ENCODE peak calls at places on chromosome X, in nine cellular contexts. One of them, this sample, is unnamed. For H3K27me3, the result is how much of the 10 kb centered on the place peaks cover.

GRCh38 chrX:67612231-67612630 is 68.4 kb downstream of the AR start:
- DNase-seq in prostate gland: no peak
- DNase-seq in ovary: no peak
- DNase-seq in heart left ventricle: no peak
- DNase-seq in breast epithelium: no peak
- DNase-seq in tibial nerve: no peak
- DNase-seq in right lobe of liver: no peak
- DNase-seq in transverse colon: no peak
- DNase-seq in K562: no peak
- DNase-seq in this sample: no peak

GRCh38 chrX:45775462-45775861 is 574.8 kb upstream of the DIPK2B start:
- DNase-seq in K562: no peak
- DNase-seq in heart left ventricle: no peak
- DNase-seq in prostate gland: no peak
- DNase-seq in ovary: no peak
- DNase-seq in transverse colon: no peak
- DNase-seq in breast epithelium: peak
- DNase-seq in tibial nerve: no peak
- DNase-seq in right lobe of liver: no peak
- DNase-seq in this sample: no peak

GRCh38 chrX:25925956-25926355 is 212.2 kb upstream of the MAGEB18 start:
- DNase-seq in tibial nerve: no peak
- DNase-seq in heart left ventricle: no peak
- DNase-seq in ovary: no peak
- DNase-seq in right lobe of liver: no peak
- DNase-seq in transverse colon: no peak
- DNase-seq in K562: no peak
- DNase-seq in prostate gland: no peak
- DNase-seq in breast epithelium: no peak
- DNase-seq in this sample: no peak

GRCh38 chrX:22758807-22759481 is 240.8 kb upstream of the DDX53 start:
- DNase-seq in prostate gland: no peak
- DNase-seq in K562: no peak
- DNase-seq in right lobe of liver: no peak
- DNase-seq in transverse colon: no peak
- DNase-seq in tibial nerve: no peak
- DNase-seq in breast epithelium: no peak
- DNase-seq in heart left ventricle: no peak
- DNase-seq in ovary: no peak
- DNase-seq in this sample: no peak

GRCh38 chrX:1535241-1536041 is 1.5 kb downstream of the P2RY8 start:
- DNase-seq in K562: no peak
- DNase-seq in right lobe of liver: peak
- DNase-seq in breast epithelium: no peak
- DNase-seq in prostate gland: no peak
- DNase-seq in ovary: no peak
- DNase-seq in heart left ventricle: peak
- DNase-seq in tibial nerve: no peak
- DNase-seq in transverse colon: peak
- DNase-seq in this sample: no peak

GRCh38 chrX:22922961-22923360 is 76.8 kb upstream of the DDX53 start:
- DNase-seq in right lobe of liver: no peak
- DNase-seq in transverse colon: no peak
- DNase-seq in tibial nerve: no peak
- DNase-seq in K562: no peak
- DNase-seq in heart left ventricle: no peak
- DNase-seq in prostate gland: peak
- DNase-seq in breast epithelium: no peak
- DNase-seq in ovary: peak
- DNase-seq in this sample: no peak

GRCh38 chrX:8773117-8773516 is 28.1 kb downstream of the FAM9A start:
- DNase-seq in prostate gland: no peak
- DNase-seq in K562: no peak
- DNase-seq in heart left ventricle: no peak
- DNase-seq in tibial nerve: no peak
- DNase-seq in transverse colon: no peak
- DNase-seq in ovary: no peak
- DNase-seq in breast epithelium: no peak
- DNase-seq in right lobe of liver: no peak
- DNase-seq in this sample: no peak

GRCh38 chrX:153611298-153612095 is 12.6 kb upstream of the CCNQ start:
- DNase-seq in tibial nerve: no peak
- DNase-seq in heart left ventricle: no peak
- DNase-seq in ovary: peak
- DNase-seq in K562: no peak
- DNase-seq in prostate gland: no peak
- DNase-seq in right lobe of liver: no peak
- DNase-seq in breast epithelium: no peak
- DNase-seq in transverse colon: no peak
- DNase-seq in this sample: no peak

GRCh38 chrX:11664211-11664888 is 1.4 kb downstream of the ARHGAP6 start:
- DNase-seq in heart left ventricle: peak
- DNase-seq in transverse colon: no peak
- DNase-seq in right lobe of liver: no peak
- DNase-seq in tibial nerve: no peak
- DNase-seq in prostate gland: no peak
- DNase-seq in K562: no peak
- DNase-seq in breast epithelium: no peak
- DNase-seq in ovary: peak
- DNase-seq in this sample: no peak

GRCh38 chrX:7926914-7927258 is 327 bp downstream of the PNPLA4 start:
- DNase-seq in prostate gland: no peak
- DNase-seq in ovary: no peak
- DNase-seq in right lobe of liver: peak
- DNase-seq in heart left ventricle: no peak
- DNase-seq in K562: no peak
- DNase-seq in tibial nerve: no peak
- DNase-seq in breast epithelium: no peak
- DNase-seq in transverse colon: no peak
- DNase-seq in this sample: no peak

GRCh38 chrX:67759018-67759417 is 215.2 kb downstream of the AR start:
- DNase-seq in prostate gland: no peak
- DNase-seq in right lobe of liver: no peak
- DNase-seq in K562: no peak
- DNase-seq in tibial nerve: no peak
- DNase-seq in heart left ventricle: no peak
- DNase-seq in ovary: no peak
- DNase-seq in breast epithelium: no peak
- DNase-seq in transverse colon: no peak
- DNase-seq in this sample: no peak

GRCh38 chrX:110407910-110408545 is 49.4 kb downstream of the RTL9 start:
- DNase-seq in right lobe of liver: peak
- DNase-seq in tibial nerve: no peak
- DNase-seq in K562: peak
- DNase-seq in ovary: peak
- DNase-seq in breast epithelium: peak
- DNase-seq in prostate gland: peak
- DNase-seq in transverse colon: peak
- DNase-seq in heart left ventricle: peak
- DNase-seq in this sample: no peak

GRCh38 chrX:68480969-68481368 is 17.9 kb upstream of the YIPF6 start:
- DNase-seq in breast epithelium: no peak
- DNase-seq in K562: no peak
- DNase-seq in right lobe of liver: no peak
- DNase-seq in ovary: no peak
- DNase-seq in tibial nerve: no peak
- DNase-seq in heart left ventricle: no peak
- DNase-seq in transverse colon: no peak
- DNase-seq in prostate gland: no peak
- DNase-seq in this sample: no peak

GRCh38 chrX:139949703-139950102 is 15.6 kb downstream of the CXorf66 start:
- DNase-seq in tibial nerve: no peak
- DNase-seq in ovary: no peak
- DNase-seq in prostate gland: no peak
- DNase-seq in K562: no peak
- DNase-seq in transverse colon: no peak
- DNase-seq in heart left ventricle: no peak
- DNase-seq in breast epithelium: no peak
- DNase-seq in right lobe of liver: no peak
- DNase-seq in this sample: no peak

GRCh38 chrX:21394792-21395191 is 20.6 kb downstream of the CNKSR2 start:
- DNase-seq in heart left ventricle: no peak
- DNase-seq in prostate gland: no peak
- DNase-seq in right lobe of liver: no peak
- DNase-seq in tibial nerve: no peak
- DNase-seq in ovary: no peak
- DNase-seq in K562: no peak
- DNase-seq in breast epithelium: no peak
- DNase-seq in transverse colon: no peak
- DNase-seq in this sample: no peak

GRCh38 chrX:47222776-47223350 is 4.4 kb downstream of the CDK16 start:
- DNase-seq in heart left ventricle: no peak
- DNase-seq in transverse colon: no peak
- DNase-seq in prostate gland: no peak
- DNase-seq in ovary: no peak
- DNase-seq in breast epithelium: no peak
- DNase-seq in right lobe of liver: no peak
- DNase-seq in K562: peak
- DNase-seq in tibial nerve: no peak
- DNase-seq in this sample: no peak

GRCh38 chrX:49177338-49177833 is 5.7 kb downstream of the PLP2 start:
- DNase-seq in right lobe of liver: no peak
- DNase-seq in breast epithelium: no peak
- DNase-seq in prostate gland: no peak
- DNase-seq in K562: peak
- DNase-seq in ovary: no peak
- DNase-seq in transverse colon: no peak
- DNase-seq in heart left ventricle: no peak
- DNase-seq in tibial nerve: no peak
- DNase-seq in this sample: no peak
- TF ChIP-seq CTCF in right lobe of liver: peak
- TF ChIP-seq CTCF in breast epithelium: no peak
- TF ChIP-seq CTCF in prostate gland: peak
- TF ChIP-seq CTCF in K562: peak
- TF ChIP-seq CTCF in ovary: no peak
- TF ChIP-seq CTCF in transverse colon: no peak
- TF ChIP-seq CTCF in heart left ventricle: no peak
- TF ChIP-seq CTCF in tibial nerve: no peak
- TF ChIP-seq CTCF in this sample: peak

DNA sequence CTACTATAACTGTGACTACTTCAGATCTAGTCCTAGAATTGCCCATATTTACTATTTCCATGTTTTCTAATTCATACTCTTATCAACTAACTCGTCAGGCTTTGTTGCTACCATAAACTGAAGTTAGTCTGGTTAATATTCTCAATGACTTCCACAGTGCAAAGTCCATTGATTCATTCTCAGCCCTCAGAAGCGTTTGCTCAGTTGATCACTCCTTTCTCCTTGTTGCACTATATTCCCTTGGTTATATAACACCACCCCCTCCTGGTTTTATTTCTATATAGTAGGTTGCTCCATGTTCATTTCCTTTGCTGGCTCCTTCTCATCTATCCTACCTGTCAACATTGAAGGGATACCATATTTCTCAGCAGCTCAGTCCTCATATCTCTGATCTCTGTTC is 27.2 kb upstream of the SLC6A14 start:
- DNase-seq in breast epithelium: no peak
- DNase-seq in ovary: no peak
- DNase-seq in tibial nerve: no peak
- DNase-seq in right lobe of liver: no peak
- DNase-seq in heart left ventricle: no peak
- DNase-seq in prostate gland: no peak
- DNase-seq in K562: no peak
- DNase-seq in transverse colon: no peak
- DNase-seq in this sample: no peak
- H3K27me3 ChIP-seq in breast epithelium: under half
- H3K27me3 ChIP-seq in ovary: under half
- H3K27me3 ChIP-seq in tibial nerve: under half
- H3K27me3 ChIP-seq in right lobe of liver: under half
- H3K27me3 ChIP-seq in heart left ventricle: under half
- H3K27me3 ChIP-seq in prostate gland: under half
- H3K27me3 ChIP-seq in K562: under half
- H3K27me3 ChIP-seq in transverse colon: under half
- H3K27me3 ChIP-seq in this sample: under half

DNA sequence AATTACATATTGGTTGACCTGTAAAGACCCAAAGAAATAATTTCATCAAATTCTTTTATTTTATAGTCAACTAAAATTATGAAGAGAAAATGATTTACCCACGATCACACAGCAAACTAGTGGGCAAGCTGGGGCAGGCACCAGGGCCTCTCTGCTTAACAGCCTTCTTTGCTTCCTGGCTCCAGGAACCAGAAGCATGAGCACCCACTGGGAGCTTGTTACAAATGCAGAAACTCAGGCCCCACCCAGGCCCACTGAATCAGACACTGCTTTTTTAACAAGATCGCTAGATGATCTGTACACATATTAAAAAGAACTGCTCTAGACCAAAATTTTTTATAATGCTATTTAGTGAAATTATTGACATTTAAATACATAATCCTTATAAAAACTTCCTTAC is 95.0 kb downstream of the GEMIN8 start:
- DNase-seq in transverse colon: no peak
- DNase-seq in ovary: no peak
- DNase-seq in heart left ventricle: no peak
- DNase-seq in tibial nerve: no peak
- DNase-seq in breast epithelium: no peak
- DNase-seq in K562: no peak
- DNase-seq in prostate gland: no peak
- DNase-seq in right lobe of liver: no peak
- DNase-seq in this sample: no peak
- TF ChIP-seq POLR2A in transverse colon: no peak
- TF ChIP-seq POLR2A in ovary: no peak
- TF ChIP-seq POLR2A in heart left ventricle: no peak
- TF ChIP-seq POLR2A in tibial nerve: no peak
- TF ChIP-seq POLR2A in breast epithelium: no peak
- TF ChIP-seq POLR2A in K562: no peak
- TF ChIP-seq POLR2A in prostate gland: no peak
- TF ChIP-seq POLR2A in right lobe of liver: no peak
- TF ChIP-seq POLR2A in this sample: no peak

GRCh38 chrX:38458071-38458470 is 103.3 kb upstream of the TSPAN7 start:
- DNase-seq in tibial nerve: no peak
- DNase-seq in transverse colon: no peak
- DNase-seq in right lobe of liver: no peak
- DNase-seq in K562: no peak
- DNase-seq in heart left ventricle: no peak
- DNase-seq in ovary: no peak
- DNase-seq in prostate gland: no peak
- DNase-seq in breast epithelium: no peak
- DNase-seq in this sample: no peak
- TF ChIP-seq CTCF in tibial nerve: no peak
- TF ChIP-seq CTCF in transverse colon: no peak
- TF ChIP-seq CTCF in right lobe of liver: peak
- TF ChIP-seq CTCF in K562: no peak
- TF ChIP-seq CTCF in heart left ventricle: no peak
- TF ChIP-seq CTCF in ovary: no peak
- TF ChIP-seq CTCF in prostate gland: no peak
- TF ChIP-seq CTCF in breast epithelium: no peak
- TF ChIP-seq CTCF in this sample: peak